ENCODE peak calls at places on chromosomes 4 and X, in five cellular contexts. P is cardiac muscle cell, D is MM.1S, Q is body of pancreas, E is sigmoid colon. L is an unnamed sample. For H3K4me1 and H3K9me3, the result is how much of the 10 kb centered on the place peaks cover.

GRCh38 chr4:2069986-2070385 is 10.9 kb downstream of the NAT8L start:
- DNase-seq in P (no peak), D (no peak), Q (no peak), E (peak), L (no peak)

GRCh38 chr4:103498161-103499070 is 221.4 kb downstream of the TACR3 start:
- DNase-seq in P (peak), D (no peak), Q (no peak), E (no peak), L (no peak)

GRCh38 chr4:45931151-45931550 is 192.7 kb downstream of the GABRG1 start:
- DNase-seq in P (no peak), D (no peak), Q (no peak), E (no peak), L (no peak)

GRCh38 chr4:36716874-36717273 is 435.5 kb downstream of the DTHD1 start:
- DNase-seq in P (no peak), D (no peak), Q (no peak), E (no peak), L (no peak)

GRCh38 chr4:184796906-184797305 is 28.9 kb downstream of the ACSL1 start:
- DNase-seq in P (no peak), D (no peak), Q (no peak), E (no peak), L (no peak)

GRCh38 chr4:11297201-11297600 is 131.5 kb downstream of the HS3ST1 start:
- DNase-seq in P (peak), D (no peak), Q (no peak), E (no peak), L (no peak)

GRCh38 chrX:49915352-49916222 is 6.8 kb upstream of the CLCN5 start:
- DNase-seq in P (peak), D (peak), Q (peak), E (no peak), L (no peak)

GRCh38 chr4:152540941-152541340 is 5.0 kb upstream of the FBXW7 start:
- DNase-seq in P (no peak), D (no peak), Q (no peak), E (no peak), L (no peak)

GRCh38 chr4:2411786-2412510 is 6.5 kb downstream of the ZFYVE28 start:
- DNase-seq in P (no peak), D (no peak), Q (no peak), E (no peak), L (peak)

GRCh38 chrX:134908235-134908834 is 82.5 kb upstream of the SMIM10 start:
- DNase-seq in P (peak), D (no peak), Q (no peak), E (no peak), L (no peak)

GRCh38 chr4:48341776-48342558 is 638 bp downstream of the SLAIN2 start:
- DNase-seq in P (peak), D (peak), Q (peak), E (peak), L (peak)

GRCh38 chrX:30493348-30493747 is 84.2 kb downstream of the TASL start:
- DNase-seq in P (no peak), D (no peak), Q (no peak), E (no peak), L (no peak)

GRCh38 chrX:115503099-115503498 is 57.9 kb upstream of the PLS3 start:
- DNase-seq in P (no peak), D (no peak), Q (no peak), E (no peak), L (no peak)

GRCh38 chr4:22237155-22237751 is 278.6 kb downstream of the ADGRA3 start:
- DNase-seq in P (peak), D (peak), Q (peak), E (no peak), L (peak)

GRCh38 chrX:150155396-150156048 is 207.6 kb upstream of the MAMLD1 start:
- DNase-seq in P (peak), D (no peak), Q (peak), E (no peak), L (no peak)

GRCh38 chr4:96352051-96352517 is 512.2 kb downstream of the PDHA2 start:
- DNase-seq in P (peak), D (peak), Q (peak), E (no peak), L (no peak)

GRCh38 chrX:16319929-16320328 is 152.6 kb downstream of the MAGEB17 start:
- DNase-seq in P (no peak), D (no peak), Q (no peak), E (no peak), L (no peak)

DNA sequence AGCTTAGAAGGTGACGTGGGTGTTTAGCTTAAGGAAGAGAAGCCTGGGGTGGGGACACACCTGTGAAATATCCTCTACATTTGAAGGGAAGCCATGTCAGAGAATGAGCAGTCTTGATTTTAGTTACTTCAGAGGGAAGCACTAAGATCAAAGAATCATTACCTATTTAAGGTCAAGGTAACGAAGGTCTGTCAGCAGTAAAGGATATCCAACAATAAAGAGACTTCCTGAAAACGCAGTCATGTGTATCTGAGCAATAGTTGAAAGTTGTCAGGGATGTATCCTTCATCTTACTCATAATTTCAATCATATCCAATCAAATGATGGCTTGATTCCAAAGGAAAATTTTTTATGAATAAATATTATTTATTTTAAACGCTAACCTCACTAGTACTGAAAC is 33.5 kb downstream of the IGFBP7 start:
- DNase-seq in P (no peak), D (no peak), Q (no peak), E (no peak), L (no peak)
- H3K4me1 ChIP-seq in P (under half), D (under half), Q (under half), E (under half), L (under half)

GRCh38 chr4:174119051-174119450 is 164.4 kb downstream of the FBXO8 start:
- DNase-seq in P (peak), D (no peak), Q (no peak), E (no peak), L (no peak)

GRCh38 chr4:174118171-174118570 is 165.3 kb downstream of the FBXO8 start:
- DNase-seq in P (no peak), D (no peak), Q (no peak), E (no peak), L (no peak)

GRCh38 chr4:174122705-174123104 is 160.8 kb downstream of the FBXO8 start:
- DNase-seq in P (peak), D (no peak), Q (no peak), E (no peak), L (no peak)

GRCh38 chr4:174119818-174120217 is 163.6 kb downstream of the FBXO8 start:
- DNase-seq in P (no peak), D (no peak), Q (no peak), E (no peak), L (no peak)

DNA sequence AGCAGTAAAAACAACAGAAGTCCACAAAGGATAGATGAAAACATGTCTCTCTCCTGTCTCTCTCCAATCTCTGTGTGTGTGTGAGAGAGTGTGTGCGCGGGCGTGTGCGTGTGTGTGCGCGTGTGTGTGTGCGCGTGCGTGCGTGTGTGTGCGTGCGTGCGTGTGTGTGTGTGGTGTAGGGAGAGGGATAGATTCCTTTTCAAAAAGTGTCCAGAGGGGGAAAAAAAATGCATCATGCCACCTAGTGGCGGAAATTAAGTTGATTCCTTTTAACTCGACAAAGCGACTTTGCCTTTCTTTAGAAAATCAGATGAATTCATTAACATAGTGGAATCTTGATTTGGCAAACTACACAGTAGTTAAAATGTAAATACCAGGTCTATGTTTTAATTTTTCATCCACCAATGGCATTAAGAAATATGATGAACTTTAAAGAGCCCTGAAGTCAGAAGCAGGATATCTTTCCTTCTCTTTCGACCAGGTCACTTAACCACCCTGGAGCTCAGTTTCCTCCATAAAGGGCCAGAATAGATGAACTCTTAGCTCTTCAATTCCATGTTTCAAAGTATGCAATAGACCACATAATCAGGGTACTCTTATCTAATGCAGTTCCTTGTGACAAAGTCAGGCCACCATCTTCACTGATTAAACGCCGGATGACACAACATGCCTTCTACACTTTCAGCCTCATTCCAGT is 162.9 kb downstream of the FBXO8 start:
- DNase-seq in P (peak), D (peak), Q (peak), E (peak), L (no peak)
- H3K27ac ChIP-seq in P (no peak), D (no peak), Q (no peak), E (peak), L (no peak)

GRCh38 chrX:154594491-154594890 is 9.6 kb downstream of the CTAG1A start:
- DNase-seq in P (no peak), D (no peak), Q (no peak), E (no peak), L (no peak)

GRCh38 chrX:154596290-154596929 is 11.5 kb downstream of the CTAG1A start:
- DNase-seq in P (peak), D (no peak), Q (peak), E (no peak), L (no peak)

GRCh38 chrX:154595559-154595958 is 10.6 kb downstream of the CTAG1A start:
- DNase-seq in P (peak), D (no peak), Q (no peak), E (no peak), L (no peak)

GRCh38 chrX:154592505-154592904 is 7.6 kb downstream of the CTAG1A start:
- DNase-seq in P (no peak), D (no peak), Q (no peak), E (no peak), L (no peak)

DNA sequence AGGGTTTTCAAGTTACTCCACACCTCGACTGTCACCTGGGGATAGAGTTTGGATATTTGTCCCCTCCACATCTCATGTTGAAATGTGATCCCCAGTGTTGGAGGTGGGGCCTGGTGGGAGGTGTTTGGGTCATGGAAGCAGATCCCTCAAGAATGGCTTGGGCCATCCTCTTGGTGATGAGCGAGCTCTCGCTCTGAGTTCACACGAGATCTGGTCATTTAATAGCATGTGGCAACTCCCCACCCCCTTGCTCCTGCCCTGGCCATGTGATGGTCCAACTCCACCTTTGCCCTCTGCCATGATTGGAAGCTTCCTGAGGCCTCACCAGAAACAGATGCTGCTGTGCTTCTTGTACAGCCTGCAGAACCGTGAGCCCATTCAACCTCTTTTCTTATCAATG is 8.3 kb downstream of the CTAG1A start:
- DNase-seq in P (no peak), D (no peak), Q (no peak), E (no peak), L (no peak)
- H3K9me3 ChIP-seq in P (under half), D (under half), Q (under half), E (under half), L (under half)

DNA sequence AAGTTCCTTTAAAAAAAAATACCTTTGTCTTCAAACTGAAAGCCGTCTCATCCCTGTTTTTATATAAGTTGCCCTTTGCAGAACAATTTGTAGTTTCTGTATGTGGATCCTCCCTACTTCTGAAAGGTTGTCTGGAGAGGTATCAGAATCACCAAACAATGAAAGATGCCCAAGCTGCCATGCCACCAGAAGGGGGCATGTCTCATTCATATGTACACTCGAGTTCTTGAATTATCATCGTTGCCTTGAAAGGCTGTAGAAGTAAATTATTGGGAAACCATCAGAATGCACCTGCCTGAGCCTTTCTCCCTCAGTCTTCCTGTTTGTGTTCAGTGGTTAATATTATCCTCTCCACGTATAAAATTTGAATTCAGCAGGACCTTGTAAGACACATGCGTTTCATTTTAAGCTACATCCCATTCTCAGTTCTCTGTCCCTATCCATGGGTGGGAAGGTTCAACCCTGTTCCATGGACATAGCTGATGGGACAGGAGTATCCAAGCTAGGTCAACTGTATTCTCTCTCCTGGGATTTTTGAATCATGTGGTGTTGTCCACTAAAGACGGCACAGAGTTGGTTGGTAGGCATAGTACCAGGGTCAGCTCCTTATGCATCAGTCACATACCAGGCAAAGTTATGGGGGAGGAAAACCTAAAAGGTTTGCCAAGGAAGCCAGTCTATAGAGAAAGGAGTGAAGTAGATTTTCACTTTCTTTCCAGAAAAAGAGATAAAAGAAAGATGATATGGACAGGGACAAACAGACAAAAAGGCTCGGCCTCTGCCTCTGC is 24.0 kb downstream of the GALNT7 start:
- DNase-seq in P (no peak), D (no peak), Q (no peak), E (no peak), L (no peak)
- H3K4me1 ChIP-seq in P (under half), D (under half), Q (under half), E (under half), L (under half)

GRCh38 chr4:71287305-71287704 is 51.5 kb upstream of the SLC4A4 start:
- DNase-seq in P (no peak), D (no peak), Q (no peak), E (no peak), L (no peak)

GRCh38 chr4:71290074-71290473 is 48.7 kb upstream of the SLC4A4 start:
- DNase-seq in P (no peak), D (no peak), Q (no peak), E (no peak), L (no peak)

GRCh38 chr4:71288875-71289274 is 49.9 kb upstream of the SLC4A4 start:
- DNase-seq in P (no peak), D (no peak), Q (peak), E (no peak), L (no peak)

GRCh38 chr4:71292228-71292627 is 46.6 kb upstream of the SLC4A4 start:
- DNase-seq in P (no peak), D (no peak), Q (no peak), E (no peak), L (no peak)

GRCh38 chr4:71290481-71290880 is 48.3 kb upstream of the SLC4A4 start:
- DNase-seq in P (no peak), D (no peak), Q (no peak), E (no peak), L (no peak)
- H3K27ac ChIP-seq in P (no peak), D (no peak), Q (peak), E (no peak), L (no peak)

GRCh38 chr4:3681191-3681590 is 85.0 kb upstream of the ADRA2C start:
- DNase-seq in P (no peak), D (no peak), Q (no peak), E (peak), L (peak)

GRCh38 chr4:3677671-3678070 is 88.5 kb upstream of the ADRA2C start:
- DNase-seq in P (no peak), D (no peak), Q (no peak), E (peak), L (peak)

GRCh38 chr4:3679071-3679825 is 86.9 kb upstream of the ADRA2C start:
- DNase-seq in P (no peak), D (no peak), Q (no peak), E (peak), L (peak)

GRCh38 chr4:3680656-3681055 is 85.5 kb upstream of the ADRA2C start:
- DNase-seq in P (no peak), D (no peak), Q (no peak), E (peak), L (peak)

GRCh38 chr4:3679851-3680311 is 86.3 kb upstream of the ADRA2C start:
- DNase-seq in P (no peak), D (no peak), Q (no peak), E (peak), L (peak)
- H3K9me3 ChIP-seq in P (under half), D (under half), Q (under half), E (under half), L (under half)

GRCh38 chr4:76309939-76310549 is 3.5 kb downstream of the STBD1 start:
- DNase-seq in P (no peak), D (no peak), Q (no peak), E (no peak), L (no peak)
- H3K4me1 ChIP-seq in P (under half), D (under half), Q (under half), E (under half), L (under half)

DNA sequence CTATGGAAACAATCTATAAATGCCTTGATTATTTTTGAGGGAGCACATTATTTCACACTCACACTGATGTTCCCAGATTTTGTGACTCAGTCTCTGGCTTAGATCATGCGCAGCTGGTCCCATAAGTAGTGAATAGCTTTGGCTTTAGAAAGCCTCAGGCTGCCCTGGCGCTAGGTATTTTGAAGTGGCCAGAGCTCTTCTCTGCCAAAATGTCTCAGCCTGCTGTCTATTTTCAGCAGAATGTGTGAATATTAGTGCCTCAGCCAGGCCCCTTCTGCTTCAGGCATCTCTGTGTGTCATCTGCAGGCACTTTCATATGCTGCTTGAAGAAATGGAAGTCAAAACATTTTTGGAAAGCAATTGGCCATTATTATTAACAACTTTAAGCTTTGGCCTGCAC is 931.0 kb upstream of the INTU start:
- DNase-seq in P (peak), D (no peak), Q (no peak), E (no peak), L (no peak)
- H3K27ac ChIP-seq in P (no peak), D (no peak), Q (no peak), E (no peak), L (no peak)